ENCODE peak calls at places on chromosome 22, in nine cellular contexts. P is tibial artery, V is lower lobe of right lung, C is BJ, H is neural crest cell, T is glutamatergic neuron, K is H1, M is fibroblast of mammary gland, J is GM12865. Q is an unnamed sample.

GRCh38 chr22:50717709-50718351 is 20.2 kb upstream of the ACR start:
- DNase-seq in P (no peak), V (no peak), C (no peak), H (no peak), T (no peak), K (no peak), M (no peak), J (no peak), Q (no peak)

GRCh38 chr22:35053060-35053835 is 12.7 kb upstream of the ISX start:
- DNase-seq in P (no peak), V (no peak), C (no peak), H (no peak), T (no peak), K (no peak), M (no peak), J (peak; percentile 56), Q (no peak)

GRCh38 chr22:44574057-44574456 is 76.0 kb upstream of the RTL6 start:
- DNase-seq in P (no peak), V (no peak), C (peak; percentile 21), H (no peak), T (no peak), K (no peak), M (peak; percentile 65), J (no peak), Q (no peak)

GRCh38 chr22:33851240-33851639 is 69.0 kb downstream of the LARGE1 start:
- DNase-seq in P (no peak), V (no peak), C (no peak), H (no peak), T (no peak), K (no peak), M (peak; percentile 16), J (no peak), Q (no peak)

GRCh38 chr22:32265882-32266767 is 11.0 kb upstream of the SLC5A4 start:
- DNase-seq in P (peak; percentile 66), V (peak; percentile 67), C (no peak), H (peak; percentile 71), T (peak; percentile 76), K (peak; percentile 79), M (peak; percentile 72), J (peak; percentile 64), Q (peak; percentile 74)

GRCh38 chr22:29269731-29270474 is 1.8 kb downstream of the EWSR1 start:
- DNase-seq in P (no peak), V (no peak), C (no peak), H (no peak), T (no peak), K (no peak), M (peak; percentile 28), J (peak; percentile 24), Q (no peak)

GRCh38 chr22:43789452-43789851 is 22.7 kb downstream of the EFCAB6 start:
- DNase-seq in P (peak; percentile 33), V (no peak), C (peak; percentile 98), H (no peak), T (no peak), K (no peak), M (peak; percentile 99), J (peak; percentile 26), Q (no peak)

GRCh38 chr22:44398791-44399190 is 86.0 kb upstream of the SHISAL1 start:
- DNase-seq in P (peak; percentile 12), V (no peak), C (no peak), H (no peak), T (no peak), K (peak; percentile 41), M (no peak), J (no peak), Q (no peak)

GRCh38 chr22:28741200-28741757 is 341 bp downstream of the CHEK2 start:
- DNase-seq in P (no peak), V (no peak), C (no peak), H (no peak), T (no peak), K (no peak), M (no peak), J (no peak), Q (no peak)

GRCh38 chr22:42347281-42347824 is 76.9 kb upstream of the TCF20 start:
- DNase-seq in P (no peak), V (no peak), C (no peak), H (no peak), T (peak; percentile 61), K (no peak), M (no peak), J (no peak), Q (peak; percentile 52)

GRCh38 chr22:37245740-37246139 is 1.7 kb upstream of the RAC2 start:
- DNase-seq in P (no peak), V (no peak), C (no peak), H (no peak), T (no peak), K (no peak), M (no peak), J (no peak), Q (no peak)

GRCh38 chr22:40654522-40655167 is 18.1 kb upstream of the MRTFA start:
- DNase-seq in P (peak; percentile 67), V (no peak), C (peak; percentile 70), H (no peak), T (peak; percentile 52), K (no peak), M (peak; percentile 85), J (no peak), Q (no peak)
- TF ChIP-seq CTCF in P (peak; percentile 60), V (peak; percentile 26), C (peak; percentile 41), H (peak; percentile 31), T (no peak), K (peak; percentile 18), M (peak; percentile 26), J (no peak), Q (no peak)

GRCh38 chr22:46335201-46336118 is at the start of gene TRMU:
- DNase-seq in P (peak; percentile 73), V (peak; percentile 93), C (peak; percentile 28), H (peak; percentile 74), T (peak; percentile 88), K (peak; percentile 87), M (peak; percentile 78), J (peak; percentile 95), Q (peak; percentile 88)

GRCh38 chr22:46339956-46340355 is 4.4 kb downstream of the TRMU start:
- DNase-seq in P (no peak), V (peak; percentile 34), C (no peak), H (no peak), T (no peak), K (no peak), M (no peak), J (no peak), Q (no peak)

GRCh38 chr22:46337870-46338269 is 2.4 kb downstream of the TRMU start:
- DNase-seq in P (no peak), V (peak; percentile 24), C (no peak), H (no peak), T (no peak), K (no peak), M (no peak), J (no peak), Q (no peak)

GRCh38 chr22:46338636-46339035 is 3.1 kb downstream of the TRMU start:
- DNase-seq in P (no peak), V (peak; percentile 17), C (no peak), H (no peak), T (no peak), K (no peak), M (no peak), J (no peak), Q (no peak)

GRCh38 chr22:46336119-46337078 is 885 bp downstream of the TRMU start:
- DNase-seq in P (no peak), V (peak; percentile 59), C (no peak), H (no peak), T (peak; percentile 47), K (no peak), M (no peak), J (peak; percentile 23), Q (peak; percentile 53)
- TF ChIP-seq CTCF in P (no peak), V (no peak), C (no peak), H (no peak), T (no peak), K (no peak), M (no peak), J (no peak), Q (no peak)

GRCh38 chr22:46000081-46001027 is 23.4 kb upstream of the WNT7B start:
- DNase-seq in P (no peak), V (peak; percentile 39), C (no peak), H (no peak), T (no peak), K (no peak), M (no peak), J (no peak), Q (no peak)

GRCh38 chr22:46001426-46002106 is 24.6 kb upstream of the WNT7B start:
- DNase-seq in P (no peak), V (peak; percentile 41), C (no peak), H (no peak), T (no peak), K (no peak), M (no peak), J (no peak), Q (peak; percentile 1)

GRCh38 chr22:45999379-45999971 is 22.5 kb upstream of the WNT7B start:
- DNase-seq in P (no peak), V (peak; percentile 39), C (no peak), H (no peak), T (no peak), K (no peak), M (no peak), J (no peak), Q (no peak)

GRCh38 chr22:46002757-46003270 is 25.9 kb upstream of the WNT7B start:
- DNase-seq in P (no peak), V (peak; percentile 45), C (peak; percentile 50), H (no peak), T (no peak), K (no peak), M (peak; percentile 62), J (no peak), Q (no peak)

DNA sequence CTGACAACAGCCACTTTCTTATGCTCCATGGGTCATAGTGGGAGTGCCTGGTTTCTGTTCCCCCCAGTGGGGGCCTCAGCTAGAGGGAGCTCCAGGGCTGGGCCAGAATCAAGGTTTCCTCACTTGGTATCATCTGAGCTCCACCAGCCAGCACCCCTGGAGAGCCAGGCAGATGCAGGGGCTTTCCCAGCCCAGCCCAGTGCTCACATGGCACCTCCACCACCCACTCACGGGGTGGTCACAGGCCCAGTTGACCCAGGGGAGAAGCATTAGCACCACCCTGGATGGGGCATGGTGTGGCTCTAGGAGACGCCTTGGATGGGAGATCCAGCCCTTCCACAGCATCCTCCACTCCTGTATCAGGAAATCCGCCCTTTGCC is 24.1 kb upstream of the WNT7B start:
- DNase-seq in P (no peak), V (peak; percentile 44), C (no peak), H (no peak), T (no peak), K (no peak), M (no peak), J (no peak), Q (peak; percentile 0)
- TF ChIP-seq CTCF in P (no peak), V (no peak), C (peak; percentile 28), H (no peak), T (no peak), K (no peak), M (peak; percentile 9), J (no peak), Q (no peak)

DNA sequence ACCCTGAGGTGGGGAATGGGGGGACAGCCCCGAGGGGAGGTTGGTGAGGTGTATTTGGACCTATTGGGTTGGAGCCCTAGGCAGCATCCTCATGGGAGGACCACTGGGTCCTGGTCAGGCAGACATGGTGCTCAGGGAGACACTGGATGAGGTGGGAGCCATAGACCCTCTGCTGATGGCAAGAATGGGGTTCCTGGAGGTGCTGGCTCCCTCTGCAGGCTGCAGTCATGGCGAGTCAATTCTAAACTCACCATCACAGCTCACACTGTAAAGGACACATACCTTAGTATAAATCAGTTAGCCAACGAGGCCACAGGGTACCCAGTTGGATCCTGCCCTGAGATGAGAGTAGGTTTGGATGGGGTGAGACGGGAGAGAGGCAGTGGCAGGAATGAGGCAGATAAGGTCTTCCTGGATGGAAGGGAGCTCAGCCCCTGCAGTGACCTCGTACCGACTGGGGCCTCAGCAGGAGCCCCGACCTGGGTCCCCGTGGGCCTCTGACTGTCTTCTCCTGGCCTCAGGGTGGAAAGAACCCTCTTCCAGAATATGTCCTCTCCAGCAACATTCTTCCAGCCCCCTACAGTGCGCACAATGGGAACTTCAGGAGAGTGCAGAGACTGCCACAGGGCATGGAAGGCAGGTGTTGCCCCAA is 1.7 kb upstream of the GAB4 start:
- DNase-seq in P (no peak), V (no peak), C (no peak), H (no peak), T (no peak), K (peak; percentile 54), M (no peak), J (no peak), Q (no peak)
- TF ChIP-seq CTCF in P (no peak), V (no peak), C (no peak), H (no peak), T (no peak), K (peak; percentile 40), M (no peak), J (peak; percentile 25), Q (no peak)